ENCODE peak calls at places on chromosome 7, in ten cellular contexts. L is IMR-90, C is body of pancreas, Z is endothelial cell of umbilical vein, Q is suprapubic skin, U is uterus, X is heart left ventricle, I is NB4, M is upper lobe of left lung, W is tibial nerve. G is an unnamed sample.
A peak's percentile ranks its signal among the peaks of the same experiment; 100 is the strongest.

GRCh38 chr7:130275826-130276291 is 9.2 kb downstream of the CPA2 start:
- DNase-seq in X (no peak), L (no peak), M (no peak), I (no peak), Q (no peak), W (no peak), U (no peak), C (no peak), Z (no peak), G (no peak)

GRCh38 chr7:117654780-117655179 is 175.0 kb downstream of the CFTR start:
- DNase-seq in Z (peak; percentile 57), I (no peak), U (no peak), L (no peak), W (no peak), M (no peak), Q (no peak), X (no peak), C (no peak), G (no peak)

GRCh38 chr7:12025246-12025645 is 185.8 kb upstream of the TMEM106B start:
- DNase-seq in Z (no peak), C (no peak), X (no peak), M (no peak), Q (no peak), U (no peak), W (no peak), I (no peak), L (peak; percentile 23), G (no peak)

GRCh38 chr7:151704284-151704968 is 172.5 kb downstream of the PRKAG2 start:
- DNase-seq in L (no peak), U (no peak), X (no peak), I (no peak), C (no peak), Q (no peak), Z (no peak), M (no peak), W (no peak), G (no peak)

GRCh38 chr7:111735661-111736323 is 173.5 kb upstream of the IMMP2L start:
- DNase-seq in I (peak; percentile 74), W (peak; percentile 89), M (no peak), U (peak; percentile 40), Z (peak; percentile 75), X (no peak), Q (no peak), L (peak; percentile 77), C (peak; percentile 56), G (no peak)

GRCh38 chr7:70525991-70526390 is 606.0 kb upstream of the GALNT17 start:
- DNase-seq in Q (no peak), L (no peak), Z (no peak), C (no peak), M (no peak), I (no peak), X (no peak), W (no peak), U (no peak), G (no peak)

GRCh38 chr7:75559355-75559986 is 67.4 kb downstream of the SPDYE5 start:
- DNase-seq in U (no peak), I (no peak), M (peak; percentile 72), X (no peak), C (no peak), Z (no peak), Q (no peak), L (no peak), W (no peak), G (no peak)

GRCh38 chr7:127715272-127715671 is 63.3 kb downstream of the SND1 start:
- DNase-seq in Q (no peak), C (no peak), X (no peak), I (no peak), L (no peak), U (no peak), W (no peak), Z (no peak), M (no peak), G (no peak)

GRCh38 chr7:94391716-94392390 is 2.8 kb upstream of the COL1A2 start:
- DNase-seq in Z (no peak), I (no peak), U (peak; percentile 44), M (no peak), W (no peak), X (peak; percentile 42), Q (no peak), L (peak; percentile 88), C (no peak), G (no peak)

DNA sequence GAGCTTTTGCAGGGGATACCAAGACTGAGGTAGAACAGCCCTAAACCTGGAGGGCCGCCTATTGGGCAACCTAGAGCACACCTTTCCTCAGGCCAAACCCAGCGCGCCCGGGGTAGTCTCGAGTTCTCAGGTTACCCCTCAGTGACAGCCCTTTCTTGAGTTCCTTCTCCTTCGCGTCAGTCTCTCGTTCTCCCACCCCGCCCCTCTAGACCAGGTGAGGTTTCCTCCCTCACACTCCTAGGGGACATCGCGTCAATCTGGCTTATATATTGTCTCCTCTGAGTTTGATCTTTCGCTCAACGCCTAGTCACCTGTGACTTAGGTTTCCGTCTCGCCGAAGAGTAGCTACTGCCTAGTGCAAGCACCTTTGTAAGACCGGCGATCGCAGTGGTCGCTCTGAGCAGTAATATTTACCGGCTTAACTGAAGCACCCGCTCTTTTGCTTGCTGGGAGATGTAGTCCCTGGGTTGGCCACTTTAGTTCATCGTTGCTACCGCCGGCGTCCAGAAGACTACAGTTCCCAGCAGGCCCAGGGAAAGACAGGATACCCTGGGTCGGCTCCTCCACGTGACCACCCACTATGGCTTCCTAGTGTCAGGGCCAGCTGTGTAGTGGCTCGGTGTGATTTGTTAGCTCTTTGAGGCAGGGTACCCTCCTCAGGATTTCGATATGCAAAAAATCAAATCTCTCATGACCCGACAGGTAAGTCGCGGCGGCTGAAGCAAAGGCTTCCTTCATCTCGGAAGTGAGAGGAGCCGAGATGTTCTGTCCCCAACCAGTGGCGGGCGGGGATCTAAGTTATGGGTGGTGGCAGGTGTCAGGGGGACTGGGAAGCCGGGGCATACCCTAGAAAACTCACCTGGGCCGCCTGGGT is at the start of gene VPS50:
- DNase-seq in I (peak; percentile 97), X (peak; percentile 96), Q (peak; percentile 95), W (peak; percentile 95), M (no peak), C (peak; percentile 95), L (peak; percentile 93), U (peak; percentile 95), Z (peak; percentile 99), G (peak; percentile 97)
- TF ChIP-seq CTCF in I (no peak), X (peak; percentile 15), Q (no peak), W (peak; percentile 31), M (peak; percentile 42), C (peak; percentile 30), L (no peak), U (peak; percentile 8), Z (no peak), G (no peak)

GRCh38 chr7:100093498-100093897 is 4.7 kb downstream of the COPS6 start:
- DNase-seq in U (no peak), Q (no peak), X (no peak), L (no peak), Z (no peak), I (no peak), M (no peak), W (no peak), C (no peak), G (no peak)

GRCh38 chr7:100093925-100094486 is 5.2 kb downstream of the COPS6 start:
- DNase-seq in Q (no peak), X (no peak), Z (no peak), C (no peak), L (no peak), W (no peak), M (no peak), U (no peak), I (no peak), G (no peak)

GRCh38 chr7:100093054-100093453 is 4.3 kb downstream of the COPS6 start:
- DNase-seq in X (no peak), W (no peak), Z (peak; percentile 44), I (no peak), U (no peak), Q (no peak), C (no peak), M (no peak), L (no peak), G (no peak)

GRCh38 chr7:100095289-100095688 is 5.9 kb downstream of the MCM7 start:
- DNase-seq in I (no peak), C (no peak), W (no peak), X (no peak), Z (no peak), M (no peak), L (no peak), U (no peak), Q (no peak), G (no peak)

DNA sequence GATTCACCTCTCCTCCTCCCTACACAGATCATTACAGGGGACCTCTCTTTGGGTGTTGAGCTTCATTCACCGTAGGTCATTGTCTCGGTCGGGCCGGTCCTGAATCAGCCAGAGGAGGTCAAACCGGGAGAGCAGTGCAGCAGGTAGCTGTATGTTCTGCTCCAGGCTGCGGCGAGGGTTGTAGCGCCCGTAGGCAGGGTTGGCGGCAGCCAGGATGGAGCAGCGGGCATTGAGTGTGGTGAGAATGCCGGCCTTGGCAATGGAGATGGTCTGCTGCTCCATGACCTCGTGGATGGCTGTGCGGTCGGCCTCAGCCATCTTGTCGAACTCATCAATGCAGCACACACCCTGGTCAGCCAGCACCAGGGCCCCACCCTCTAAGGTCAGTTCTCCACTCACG is 5.5 kb downstream of the MCM7 start:
- DNase-seq in X (no peak), C (no peak), Q (no peak), L (no peak), Z (no peak), W (no peak), U (no peak), M (no peak), I (no peak), G (no peak)
- TF ChIP-seq POLR2A in X (no peak), C (no peak), Q (no peak), L (no peak), Z (no peak), W (no peak), U (no peak), M (no peak), I (no peak), G (no peak)

GRCh38 chr7:18496336-18496700 is 769 bp downstream of the HDAC9 start:
- DNase-seq in M (no peak), U (no peak), C (no peak), X (no peak), Z (no peak), Q (no peak), W (no peak), I (no peak), L (no peak), G (no peak)
- H3K4me3 ChIP-seq in M (peak overlapping the region; percentile 42), U (peak overlapping the region; percentile 20), C (no peak overlapping the region), X (peak overlapping the region; percentile 63), Z (no peak overlapping the region), Q (peak overlapping the region; percentile 42), W (peak overlapping the region; percentile 28), I (no peak overlapping the region), L (no peak overlapping the region), G (no peak overlapping the region)

DNA sequence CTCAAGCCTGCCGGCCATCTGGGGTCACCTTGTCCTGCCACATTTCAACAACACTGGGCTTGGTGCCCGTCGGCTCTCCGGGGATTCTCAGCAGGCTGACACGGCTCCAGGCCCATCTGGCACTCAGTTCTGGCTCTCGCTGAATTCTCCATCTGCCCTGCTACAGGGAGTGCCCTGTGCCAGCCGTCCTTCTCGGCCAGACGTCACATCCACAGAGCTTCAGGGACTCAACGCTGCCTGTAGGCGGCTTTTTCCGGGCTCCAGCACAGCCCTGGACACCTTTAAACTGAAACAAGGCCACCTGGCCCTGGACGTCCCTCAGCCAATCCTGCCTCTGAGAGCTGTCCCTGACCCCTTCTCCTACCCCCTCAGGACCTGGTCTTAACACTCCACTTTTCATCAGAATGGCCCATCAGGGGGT is 43.0 kb downstream of the TMEM130 start:
- DNase-seq in U (peak; percentile 48), L (no peak), Q (no peak), I (no peak), W (no peak), C (peak; percentile 75), M (no peak), X (peak; percentile 95), Z (no peak), G (no peak)
- TF ChIP-seq CTCF in U (no peak), L (no peak), Q (no peak), I (no peak), W (no peak), C (peak; percentile 14), M (no peak), X (peak; percentile 49), Z (no peak), G (no peak)

G was measured in lower leg skin.